ENCODE peak calls at places on chromosomes 1 and 21, in five cellular contexts. S is dorsolateral prefrontal cortex, X is pancreas, W is A549, P is fibroblast of lung. I is an unnamed sample.
A peak's percentile ranks its signal among the peaks of the same experiment; 100 is the strongest.

GRCh38 chr1:209072481-209072880 is 511.0 kb upstream of the CAMK1G start:
- DNase-seq in S (no peak), W (no peak), X (no peak), P (peak; percentile 36), I (no peak)

GRCh38 chr1:172451002-172451443 is 7.2 kb upstream of the PIGC start:
- DNase-seq in X (no peak), W (peak; percentile 19), P (peak; percentile 83), S (no peak), I (no peak)

GRCh38 chr1:18339161-18339560 is 141.6 kb upstream of the KLHDC7A start:
- DNase-seq in S (no peak), P (no peak), X (no peak), W (no peak), I (no peak)

GRCh38 chr1:2290595-2291510 is 62.7 kb downstream of the SKI start:
- DNase-seq in P (peak; percentile 99), S (peak; percentile 79), X (no peak), W (no peak), I (peak; percentile 54)

GRCh38 chr1:113250161-113250560 is 140.2 kb upstream of the MAGI3 start:
- DNase-seq in W (no peak), P (no peak), X (no peak), S (no peak), I (no peak)

GRCh38 chr1:75170981-75171380 is 36.8 kb downstream of the LHX8 start:
- DNase-seq in P (no peak), W (no peak), S (no peak), X (no peak), I (no peak)

GRCh38 chr1:202791102-202791747 is 17.0 kb downstream of the KDM5B start:
- DNase-seq in S (no peak), W (no peak), P (no peak), X (no peak), I (no peak)

GRCh38 chr1:79376106-79376505 is 369.6 kb upstream of the ADGRL4 start:
- DNase-seq in S (no peak), X (no peak), P (no peak), W (no peak), I (no peak)

GRCh38 chr1:28509705-28510349 is 4.0 kb downstream of the RCC1 start:
- DNase-seq in S (no peak), W (no peak), X (no peak), P (peak; percentile 53), I (no peak)

GRCh38 chr1:85681087-85681486 is 27.1 kb downstream of the ZNHIT6 start:
- DNase-seq in X (no peak), S (no peak), P (peak; percentile 73), W (no peak), I (no peak)

GRCh38 chr1:81549588-81550127 is 251.1 kb upstream of the ADGRL2 start:
- DNase-seq in W (peak; percentile 8), X (no peak), P (peak; percentile 35), S (no peak), I (no peak)

GRCh38 chr1:204359474-204360255 is at the start of gene PLEKHA6:
- DNase-seq in W (no peak), P (peak; percentile 33), X (no peak), S (peak; percentile 87), I (no peak)

GRCh38 chr1:156744786-156745419 is 4.0 kb upstream of the MRPL24 start:
- DNase-seq in X (no peak), S (no peak), W (no peak), P (no peak), I (no peak)

GRCh38 chr1:157961805-157962762 is 31.4 kb upstream of the KIRREL1 start:
- DNase-seq in W (peak; percentile 33), S (no peak), P (peak; percentile 85), X (no peak), I (no peak)

GRCh38 chr1:193284219-193284618 is 97.8 kb upstream of the B3GALT2 start:
- DNase-seq in P (no peak), W (no peak), X (no peak), S (no peak), I (no peak)

GRCh38 chr1:26351591-26352337 is 2.2 kb downstream of the CRYBG2 start:
- DNase-seq in P (peak; percentile 71), W (peak; percentile 16), X (no peak), S (no peak), I (no peak)

GRCh38 chr1:14017531-14017961 is 317.6 kb downstream of the PRDM2 start:
- DNase-seq in S (no peak), X (peak; percentile 39), W (no peak), P (no peak), I (no peak)

GRCh38 chr1:94608142-94608851 is 66.7 kb upstream of the F3 start:
- DNase-seq in X (no peak), W (peak; percentile 33), P (no peak), S (no peak), I (no peak)

GRCh38 chr1:108612496-108612895 is 48.4 kb downstream of the HENMT1 start:
- DNase-seq in S (no peak), P (no peak), W (no peak), X (no peak), I (no peak)

GRCh38 chr1:82160036-82160435 is 359.3 kb downstream of the ADGRL2 start:
- DNase-seq in S (no peak), X (no peak), W (no peak), P (peak; percentile 86), I (no peak)

GRCh38 chr1:169024800-169025253 is 81.7 kb upstream of the ATP1B1 start:
- DNase-seq in W (no peak), S (no peak), X (no peak), P (no peak), I (no peak)

GRCh38 chr1:152622803-152623202 is at the start of gene LCE3A:
- DNase-seq in W (no peak), S (no peak), X (no peak), P (no peak), I (no peak)

GRCh38 chr1:27109103-27109822 is 45.7 kb downstream of the SLC9A1 start:
- DNase-seq in W (peak; percentile 23), X (no peak), P (no peak), S (no peak), I (no peak)

GRCh38 chr1:22922640-22923039 is 50.0 kb downstream of the LACTBL1 start:
- DNase-seq in W (no peak), S (no peak), X (no peak), P (peak; percentile 26), I (no peak)

GRCh38 chr1:103327054-103327719 is 198.3 kb upstream of the RNPC3 start:
- DNase-seq in W (no peak), X (no peak), P (no peak), S (no peak), I (no peak)

GRCh38 chr1:16980473-16981268 is at the start of gene MFAP2:
- DNase-seq in W (no peak), S (no peak), X (no peak), P (peak; percentile 44), I (no peak)

GRCh38 chr21:39024538-39024937 is 158.7 kb downstream of the PSMG1 start:
- DNase-seq in W (no peak), X (no peak), P (no peak), S (no peak), I (no peak)

GRCh38 chr21:39022035-39022900 is 161.0 kb downstream of the PSMG1 start:
- DNase-seq in X (no peak), P (no peak), W (no peak), S (no peak), I (no peak)

GRCh38 chr21:39025198-39025597 is 158.1 kb downstream of the PSMG1 start:
- DNase-seq in S (no peak), P (no peak), W (no peak), X (no peak), I (no peak)

GRCh38 chr21:39021475-39021832 is 161.8 kb downstream of the PSMG1 start:
- DNase-seq in S (no peak), W (no peak), X (no peak), P (no peak), I (no peak)

GRCh38 chr21:39022901-39023693 is 160.2 kb downstream of the PSMG1 start:
- DNase-seq in X (peak; percentile 73), W (no peak), P (peak; percentile 78), S (no peak), I (no peak)
- TF ChIP-seq CTCF in X (no peak), W (no peak), P (peak; percentile 27), S (no peak), I (no peak)

GRCh38 chr1:227666286-227666685 is 68.8 kb downstream of the JMJD4 start:
- DNase-seq in X (no peak), P (no peak), W (no peak), S (no peak), I (no peak)

GRCh38 chr1:227661495-227661894 is 73.6 kb downstream of the JMJD4 start:
- DNase-seq in P (no peak), S (no peak), W (no peak), X (no peak), I (no peak)

DNA sequence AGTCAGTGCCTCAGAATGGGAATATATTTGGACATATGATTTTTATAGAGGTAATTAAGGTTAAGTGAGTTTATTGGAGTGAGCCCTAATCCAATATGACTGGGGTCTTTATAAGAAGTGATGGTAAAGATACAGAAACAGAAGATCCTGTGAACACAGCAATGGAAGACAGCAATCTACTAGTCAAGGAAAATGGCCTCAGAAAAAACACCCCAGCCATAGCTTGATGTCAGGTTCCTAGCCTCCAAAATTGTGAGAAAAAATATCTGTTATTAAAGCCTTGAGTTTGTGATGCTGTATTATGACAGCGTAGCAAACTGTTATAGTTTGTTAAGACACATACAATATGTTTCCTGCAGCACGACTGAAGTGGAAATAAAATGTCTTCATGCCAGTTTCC is 72.2 kb downstream of the JMJD4 start:
- DNase-seq in X (no peak), W (no peak), P (no peak), S (no peak), I (no peak)
- H3K27ac ChIP-seq in X (no peak overlapping the region), W (no peak overlapping the region), P (no peak overlapping the region), S (no peak overlapping the region), I (no peak overlapping the region)

DNA sequence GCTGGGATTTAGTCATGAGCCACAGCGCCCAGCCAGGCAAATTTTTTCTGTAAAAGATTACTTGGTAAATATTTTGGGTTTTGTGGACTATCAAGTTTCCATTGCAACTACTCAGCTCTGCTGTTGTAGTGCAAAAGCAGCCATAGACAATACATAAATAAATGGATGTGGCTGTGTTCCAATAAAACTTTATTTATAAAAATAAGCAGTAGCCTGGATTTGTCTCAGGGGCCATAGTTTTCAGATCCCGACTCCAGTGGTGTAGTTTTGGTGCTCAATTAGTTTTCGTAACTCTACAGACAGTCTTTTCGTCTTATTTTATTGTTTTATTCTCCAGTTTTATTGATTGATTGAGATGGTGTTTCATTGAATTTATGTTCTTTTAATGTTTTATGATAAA is 80.1 kb upstream of the IVNS1ABP start:
- DNase-seq in W (no peak), X (no peak), P (no peak), S (no peak), I (no peak)
- H3K4me3 ChIP-seq in W (no peak overlapping the region), X (no peak overlapping the region), P (no peak overlapping the region), S (no peak overlapping the region), I (no peak overlapping the region)

GRCh38 chr1:46760558-46761166 is 38.2 kb upstream of the CYP4B1 start:
- DNase-seq in X (no peak), S (no peak), W (no peak), P (no peak), I (no peak)
- TF ChIP-seq CTCF in X (no peak), S (no peak), W (no peak), P (no peak), I (no peak)

DNA sequence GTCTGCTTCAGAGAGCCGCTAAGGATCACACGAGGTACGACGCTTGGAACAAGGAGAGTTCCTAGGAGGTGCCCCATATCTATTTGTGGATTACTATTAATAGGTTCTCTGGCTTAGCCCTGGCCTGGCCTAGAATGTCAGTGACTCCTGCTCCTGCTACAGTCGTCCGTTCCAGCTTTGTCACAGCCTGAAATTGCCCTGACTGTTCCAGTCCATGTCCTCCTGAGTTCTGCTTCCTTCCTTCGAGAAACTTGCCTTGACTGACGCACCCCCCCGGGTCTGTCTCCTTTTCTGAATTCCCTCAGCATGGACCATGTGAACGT is 16.2 kb downstream of the ECHDC2 start:
- DNase-seq in W (no peak), X (no peak), S (no peak), P (no peak), I (no peak)
- H3K27ac ChIP-seq in W (no peak overlapping the region), X (no peak overlapping the region), S (no peak overlapping the region), P (no peak overlapping the region), I (no peak overlapping the region)